ENCODE peak calls at places on chromosomes 11 and 22, in seven cellular contexts. C, I, T, R, F, O and P are unnamed samples.

GRCh38 chr22:19597399-19597735 is 73.2 kb upstream of the CLDN5 start:
- DNase-seq in C (peak; percentile 75), T (peak; percentile 51), R (no peak), O (no peak), I (peak; percentile 33), F (no peak), P (no peak)

GRCh38 chr11:134027671-134028070 is 41.2 kb upstream of the JAM3 start:
- DNase-seq in O (no peak), T (no peak), F (peak; percentile 14), C (no peak), I (no peak), R (no peak), P (no peak)

GRCh38 chr11:130871616-130872015 is 44.7 kb downstream of the SNX19 start:
- DNase-seq in T (no peak), O (no peak), C (no peak), I (no peak), R (no peak), F (no peak), P (no peak)

GRCh38 chr11:17529814-17530162 is 14.4 kb downstream of the USH1C start:
- DNase-seq in F (no peak), O (peak; percentile 26), T (no peak), R (no peak), C (no peak), I (no peak), P (no peak)

GRCh38 chr11:113484223-113484622 is 9.0 kb upstream of the DRD2 start:
- DNase-seq in O (no peak), R (no peak), C (no peak), T (no peak), F (no peak), I (no peak), P (no peak)

GRCh38 chr11:132037467-132037862 is 667.0 kb downstream of the NTM start:
- DNase-seq in F (no peak), R (no peak), T (no peak), C (no peak), I (no peak), O (no peak), P (no peak)

GRCh38 chr11:11972942-11973341 is 35.5 kb downstream of the DKK3 start:
- DNase-seq in O (no peak), F (no peak), I (no peak), T (no peak), R (no peak), C (no peak), P (no peak)

GRCh38 chr11:27084407-27084985 is 43.9 kb downstream of the BBOX1 start:
- DNase-seq in O (no peak), T (no peak), F (no peak), I (no peak), C (no peak), R (no peak), P (no peak)

GRCh38 chr11:94543695-94544581 is at the start of gene FUT4:
- DNase-seq in F (peak; percentile 48), C (peak; percentile 93), I (peak; percentile 49), O (peak; percentile 68), R (peak; percentile 97), T (peak; percentile 65), P (peak; percentile 93)

GRCh38 chr11:119446434-119446833 is 23.5 kb upstream of the THY1 start:
- DNase-seq in C (no peak), R (no peak), F (no peak), T (no peak), I (no peak), O (no peak), P (no peak)

GRCh38 chr11:115459563-115459962 is 44.7 kb downstream of the CADM1 start:
- DNase-seq in C (no peak), I (no peak), F (no peak), O (no peak), T (no peak), R (no peak), P (no peak)

GRCh38 chr22:20268350-20269012 is 363 bp upstream of the RTN4R start:
- DNase-seq in O (peak; percentile 44), F (peak; percentile 43), T (peak; percentile 55), R (no peak), I (peak; percentile 24), C (peak; percentile 76), P (peak; percentile 64)

GRCh38 chr11:57699813-57700212 is 12.2 kb downstream of the MED19 start:
- DNase-seq in C (no peak), T (no peak), O (no peak), F (no peak), I (no peak), R (no peak), P (no peak)

GRCh38 chr22:19843107-19843856 is 11.4 kb downstream of the GNB1L start:
- DNase-seq in I (no peak), T (no peak), R (no peak), F (no peak), O (no peak), C (no peak), P (no peak)

GRCh38 chr22:37345863-37346514 is 63.7 kb downstream of the CYTH4 start:
- DNase-seq in T (no peak), F (no peak), O (no peak), R (peak; percentile 26), C (no peak), I (no peak), P (no peak)

GRCh38 chr11:90556612-90557011 is 333.8 kb upstream of the CHORDC1 start:
- DNase-seq in I (no peak), T (no peak), C (no peak), F (no peak), R (no peak), O (no peak), P (no peak)

GRCh38 chr11:75797796-75798195 is 17.2 kb upstream of the UVRAG start:
- DNase-seq in F (no peak), O (no peak), T (no peak), I (no peak), C (no peak), R (no peak), P (no peak)

GRCh38 chr22:46124383-46125144 is 25.8 kb upstream of the PPARA start:
- DNase-seq in O (no peak), R (peak; percentile 50), T (no peak), F (no peak), C (no peak), I (no peak), P (no peak)

GRCh38 chr11:63459586-63459985 is 31.4 kb downstream of the PLAAT5 start:
- DNase-seq in F (no peak), O (no peak), I (no peak), T (no peak), C (no peak), R (no peak), P (no peak)

GRCh38 chr11:94800394-94800793 is 32.2 kb downstream of the AMOTL1 start:
- DNase-seq in C (no peak), O (no peak), T (no peak), I (no peak), R (no peak), F (no peak), P (peak; percentile 37)

GRCh38 chr11:86748296-86748695 is 52.0 kb upstream of the PRSS23 start:
- DNase-seq in R (no peak), F (no peak), I (no peak), C (no peak), T (no peak), O (no peak), P (no peak)

GRCh38 chr11:1573077-1573846 is 1.2 kb upstream of the DUSP8 start:
- DNase-seq in T (no peak), R (peak; percentile 89), I (peak; percentile 25), F (no peak), C (peak; percentile 72), O (peak; percentile 45), P (peak; percentile 67)

GRCh38 chr11:73230276-73230875 is 12.3 kb downstream of the P2RY2 start:
- DNase-seq in R (no peak), I (no peak), F (no peak), T (no peak), C (peak; percentile 11), O (no peak), P (no peak)

GRCh38 chr22:24059121-24059520 is 48.0 kb downstream of the CABIN1 start:
- DNase-seq in O (no peak), I (no peak), F (no peak), T (no peak), C (no peak), R (no peak), P (no peak)